ENCODE peak calls at places on chromosome 2, in ten cellular contexts. D is MG63; Y is stimulated activated CD8-positive, alpha-beta memory T cell treated with anti-CD3 and anti-CD28 coated beads, Interleukin-2, amount 100 ng/mL, for 1 hour; M is NCI-H1105; P is LHCN-M2; L is midbrain; I is H4; Z is erythroblast; E is neural crest cell; U is OCI-LY7. G is an unnamed sample.

GRCh38 chr2:187959821-187960220 is 331.9 kb upstream of the GULP1 start:
- DNase-seq in D (no peak), Y (no peak), M (no peak), P (no peak), L (no peak), I (peak; percentile 14), Z (no peak), E (no peak), U (no peak), G (no peak)

GRCh38 chr2:144249035-144249637 is 270.8 kb downstream of the ZEB2 start:
- DNase-seq in D (no peak), Y (no peak), M (no peak), P (no peak), L (no peak), I (no peak), Z (no peak), E (no peak), U (no peak), G (no peak)

GRCh38 chr2:10094271-10094814 is 14.1 kb upstream of the CYS1 start:
- DNase-seq in D (no peak), Y (no peak), M (no peak), P (no peak), L (peak; percentile 9), I (no peak), Z (no peak), E (peak; percentile 25), U (no peak), G (no peak)

GRCh38 chr2:100793982-100794381 is 26.0 kb upstream of the NPAS2 start:
- DNase-seq in D (no peak), Y (no peak), M (no peak), P (no peak), L (no peak), I (no peak), Z (no peak), E (no peak), U (no peak), G (no peak)

GRCh38 chr2:115162454-115163293 is 720.2 kb downstream of the DPP10 start:
- DNase-seq in D (peak; percentile 10), Y (no peak), M (no peak), P (no peak), L (no peak), I (no peak), Z (no peak), E (peak; percentile 4), U (no peak), G (no peak)

GRCh38 chr2:174577967-174578589 is 19.5 kb downstream of the WIPF1 start:
- DNase-seq in D (peak; percentile 37), Y (peak; percentile 29), M (no peak), P (peak; percentile 82), L (peak; percentile 71), I (peak; percentile 46), Z (peak; percentile 34), E (no peak), U (peak; percentile 69), G (no peak)

GRCh38 chr2:179285060-179285459 is 20.4 kb upstream of the SESTD1 start:
- DNase-seq in D (no peak), Y (no peak), M (no peak), P (no peak), L (no peak), I (no peak), Z (no peak), E (no peak), U (no peak), G (no peak)

GRCh38 chr2:128319773-128320608 is 1.3 kb upstream of the HS6ST1 start:
- DNase-seq in D (no peak), Y (no peak), M (no peak), P (no peak), L (no peak), I (peak; percentile 2), Z (peak; percentile 67), E (no peak), U (no peak), G (no peak)

GRCh38 chr2:69356471-69356870 is 30.6 kb downstream of the GFPT1 start:
- DNase-seq in D (no peak), Y (no peak), M (no peak), P (no peak), L (no peak), I (no peak), Z (no peak), E (no peak), U (no peak), G (no peak)

GRCh38 chr2:127537142-127537541 is 1.7 kb downstream of the MYO7B start:
- DNase-seq in D (no peak), Y (no peak), M (no peak), P (no peak), L (no peak), I (no peak), Z (no peak), E (no peak), U (no peak), G (no peak)

GRCh38 chr2:109222825-109223471 is 93.9 kb downstream of the SH3RF3 start:
- DNase-seq in D (no peak), Y (no peak), M (no peak), P (no peak), L (no peak), I (no peak), Z (no peak), E (no peak), U (no peak), G (no peak)

GRCh38 chr2:219228026-219228744 is 1.3 kb downstream of the ATG9A start:
- DNase-seq in D (no peak), Y (no peak), M (no peak), P (no peak), L (no peak), I (no peak), Z (peak; percentile 50), E (no peak), U (no peak), G (no peak)